ENCODE peak calls at places on chromosome 15, in six cellular contexts. One of them, this sample, is unnamed.

GRCh38 chr15:85149460-85150129 is 167.9 kb downstream of the PDE8A start:
- DNase-seq in activated CD8-positive, alpha-beta memory T cell treated with anti-CD3 and anti-CD28 coated beads, Interleukin-2, amount 50 U/mL, for 48 hours: no peak
- DNase-seq in Ammon's horn: no peak
- DNase-seq in fibroblast of mammary gland: no peak
- DNase-seq in tibial artery: no peak
- DNase-seq in H9: no peak
- DNase-seq in this sample: no peak

GRCh38 chr15:29196306-29196705 is 73.3 kb downstream of the NSMCE3 start:
- DNase-seq in Ammon's horn: no peak
- DNase-seq in activated CD8-positive, alpha-beta memory T cell treated with anti-CD3 and anti-CD28 coated beads, Interleukin-2, amount 50 U/mL, for 48 hours: no peak
- DNase-seq in H9: no peak
- DNase-seq in fibroblast of mammary gland: no peak
- DNase-seq in tibial artery: no peak
- DNase-seq in this sample: no peak

GRCh38 chr15:96072821-96073220 is 257.7 kb upstream of the NR2F2 start:
- DNase-seq in Ammon's horn: no peak
- DNase-seq in activated CD8-positive, alpha-beta memory T cell treated with anti-CD3 and anti-CD28 coated beads, Interleukin-2, amount 50 U/mL, for 48 hours: no peak
- DNase-seq in tibial artery: no peak
- DNase-seq in fibroblast of mammary gland: no peak
- DNase-seq in H9: no peak
- DNase-seq in this sample: no peak

GRCh38 chr15:70892912-70893560 is 410 bp downstream of the LRRC49 start:
- DNase-seq in fibroblast of mammary gland: peak
- DNase-seq in H9: no peak
- DNase-seq in tibial artery: no peak
- DNase-seq in Ammon's horn: peak
- DNase-seq in activated CD8-positive, alpha-beta memory T cell treated with anti-CD3 and anti-CD28 coated beads, Interleukin-2, amount 50 U/mL, for 48 hours: no peak
- DNase-seq in this sample: no peak

GRCh38 chr15:51629612-51630011 is 7.0 kb upstream of the DMXL2 start:
- DNase-seq in activated CD8-positive, alpha-beta memory T cell treated with anti-CD3 and anti-CD28 coated beads, Interleukin-2, amount 50 U/mL, for 48 hours: no peak
- DNase-seq in Ammon's horn: peak
- DNase-seq in tibial artery: no peak
- DNase-seq in fibroblast of mammary gland: peak
- DNase-seq in H9: no peak
- DNase-seq in this sample: peak

GRCh38 chr15:94670436-94671034 is 439.2 kb downstream of the MCTP2 start:
- DNase-seq in H9: no peak
- DNase-seq in Ammon's horn: peak
- DNase-seq in activated CD8-positive, alpha-beta memory T cell treated with anti-CD3 and anti-CD28 coated beads, Interleukin-2, amount 50 U/mL, for 48 hours: no peak
- DNase-seq in fibroblast of mammary gland: peak
- DNase-seq in tibial artery: no peak
- DNase-seq in this sample: peak

GRCh38 chr15:54045397-54045796 is 67.2 kb downstream of the UNC13C start:
- DNase-seq in Ammon's horn: no peak
- DNase-seq in activated CD8-positive, alpha-beta memory T cell treated with anti-CD3 and anti-CD28 coated beads, Interleukin-2, amount 50 U/mL, for 48 hours: no peak
- DNase-seq in tibial artery: no peak
- DNase-seq in fibroblast of mammary gland: no peak
- DNase-seq in H9: no peak
- DNase-seq in this sample: no peak

GRCh38 chr15:29471306-29471705 is 201.7 kb upstream of the NSMCE3 start:
- DNase-seq in H9: no peak
- DNase-seq in Ammon's horn: no peak
- DNase-seq in activated CD8-positive, alpha-beta memory T cell treated with anti-CD3 and anti-CD28 coated beads, Interleukin-2, amount 50 U/mL, for 48 hours: no peak
- DNase-seq in tibial artery: no peak
- DNase-seq in fibroblast of mammary gland: no peak
- DNase-seq in this sample: no peak

GRCh38 chr15:32033186-32033890 is 3.0 kb downstream of the CHRNA7 start:
- DNase-seq in Ammon's horn: peak
- DNase-seq in H9: no peak
- DNase-seq in tibial artery: no peak
- DNase-seq in fibroblast of mammary gland: no peak
- DNase-seq in activated CD8-positive, alpha-beta memory T cell treated with anti-CD3 and anti-CD28 coated beads, Interleukin-2, amount 50 U/mL, for 48 hours: no peak
- DNase-seq in this sample: peak

GRCh38 chr15:94412979-94413741 is 181.8 kb downstream of the MCTP2 start:
- DNase-seq in activated CD8-positive, alpha-beta memory T cell treated with anti-CD3 and anti-CD28 coated beads, Interleukin-2, amount 50 U/mL, for 48 hours: no peak
- DNase-seq in H9: no peak
- DNase-seq in Ammon's horn: no peak
- DNase-seq in tibial artery: no peak
- DNase-seq in fibroblast of mammary gland: peak
- DNase-seq in this sample: no peak

GRCh38 chr15:67510597-67511225 is 10.2 kb upstream of the C15orf61 start:
- DNase-seq in Ammon's horn: no peak
- DNase-seq in fibroblast of mammary gland: peak
- DNase-seq in H9: no peak
- DNase-seq in tibial artery: no peak
- DNase-seq in activated CD8-positive, alpha-beta memory T cell treated with anti-CD3 and anti-CD28 coated beads, Interleukin-2, amount 50 U/mL, for 48 hours: no peak
- DNase-seq in this sample: no peak

GRCh38 chr15:43325039-43325438 is 5.3 kb downstream of the LCMT2 start:
- DNase-seq in fibroblast of mammary gland: no peak
- DNase-seq in Ammon's horn: no peak
- DNase-seq in H9: no peak
- DNase-seq in tibial artery: no peak
- DNase-seq in activated CD8-positive, alpha-beta memory T cell treated with anti-CD3 and anti-CD28 coated beads, Interleukin-2, amount 50 U/mL, for 48 hours: no peak
- DNase-seq in this sample: no peak

GRCh38 chr15:63833246-63833696 is 477 bp downstream of the HERC1 start:
- DNase-seq in Ammon's horn: no peak
- DNase-seq in fibroblast of mammary gland: peak
- DNase-seq in activated CD8-positive, alpha-beta memory T cell treated with anti-CD3 and anti-CD28 coated beads, Interleukin-2, amount 50 U/mL, for 48 hours: peak
- DNase-seq in H9: peak
- DNase-seq in tibial artery: peak
- DNase-seq in this sample: no peak

GRCh38 chr15:40917585-40917984 is 11.6 kb upstream of the DLL4 start:
- DNase-seq in Ammon's horn: no peak
- DNase-seq in activated CD8-positive, alpha-beta memory T cell treated with anti-CD3 and anti-CD28 coated beads, Interleukin-2, amount 50 U/mL, for 48 hours: no peak
- DNase-seq in H9: no peak
- DNase-seq in tibial artery: no peak
- DNase-seq in fibroblast of mammary gland: no peak
- DNase-seq in this sample: no peak

GRCh38 chr15:95739161-95739560 is 591.3 kb upstream of the NR2F2 start:
- DNase-seq in H9: no peak
- DNase-seq in activated CD8-positive, alpha-beta memory T cell treated with anti-CD3 and anti-CD28 coated beads, Interleukin-2, amount 50 U/mL, for 48 hours: no peak
- DNase-seq in tibial artery: no peak
- DNase-seq in Ammon's horn: no peak
- DNase-seq in fibroblast of mammary gland: no peak
- DNase-seq in this sample: no peak

GRCh38 chr15:31452595-31453557 is 126.2 kb downstream of the KLF13 start:
- DNase-seq in tibial artery: peak
- DNase-seq in fibroblast of mammary gland: no peak
- DNase-seq in activated CD8-positive, alpha-beta memory T cell treated with anti-CD3 and anti-CD28 coated beads, Interleukin-2, amount 50 U/mL, for 48 hours: peak
- DNase-seq in H9: peak
- DNase-seq in Ammon's horn: no peak
- DNase-seq in this sample: no peak

GRCh38 chr15:70629735-70630273 is 133.6 kb downstream of the UACA start:
- DNase-seq in Ammon's horn: no peak
- DNase-seq in H9: no peak
- DNase-seq in tibial artery: no peak
- DNase-seq in fibroblast of mammary gland: no peak
- DNase-seq in activated CD8-positive, alpha-beta memory T cell treated with anti-CD3 and anti-CD28 coated beads, Interleukin-2, amount 50 U/mL, for 48 hours: no peak
- DNase-seq in this sample: no peak

GRCh38 chr15:63870403-63871209 is 36.9 kb upstream of the HERC1 start:
- DNase-seq in Ammon's horn: no peak
- DNase-seq in fibroblast of mammary gland: peak
- DNase-seq in H9: peak
- DNase-seq in tibial artery: no peak
- DNase-seq in activated CD8-positive, alpha-beta memory T cell treated with anti-CD3 and anti-CD28 coated beads, Interleukin-2, amount 50 U/mL, for 48 hours: no peak
- DNase-seq in this sample: no peak

GRCh38 chr15:42504631-42505030 is 9.2 kb downstream of the SNAP23 start:
- DNase-seq in H9: no peak
- DNase-seq in Ammon's horn: no peak
- DNase-seq in fibroblast of mammary gland: no peak
- DNase-seq in activated CD8-positive, alpha-beta memory T cell treated with anti-CD3 and anti-CD28 coated beads, Interleukin-2, amount 50 U/mL, for 48 hours: no peak
- DNase-seq in tibial artery: no peak
- DNase-seq in this sample: no peak

GRCh38 chr15:62138124-62138523 is 27.0 kb downstream of the C2CD4B start:
- DNase-seq in tibial artery: no peak
- DNase-seq in activated CD8-positive, alpha-beta memory T cell treated with anti-CD3 and anti-CD28 coated beads, Interleukin-2, amount 50 U/mL, for 48 hours: no peak
- DNase-seq in Ammon's horn: no peak
- DNase-seq in fibroblast of mammary gland: peak
- DNase-seq in H9: no peak
- DNase-seq in this sample: no peak

This sample was measured in midbrain.